ENCODE peak calls at places on chromosomes 12 and 14, in seven cellular contexts. One of them, this sample, is unnamed.

GRCh38 chr14:53807580-53807979 is 149.0 kb downstream of the BMP4 start:
- DNase-seq in trophoblast cell: no peak
- DNase-seq in H9: no peak
- DNase-seq in mesenchymal stem cell: no peak
- DNase-seq in IMR-90: no peak
- DNase-seq in H1: no peak
- DNase-seq in mesendoderm: no peak
- DNase-seq in this sample: no peak

GRCh38 chr12:953776-954175 is 4.3 kb upstream of the RAD52 start:
- DNase-seq in mesendoderm: no peak
- DNase-seq in H1: no peak
- DNase-seq in mesenchymal stem cell: peak; percentile 18
- DNase-seq in H9: no peak
- DNase-seq in IMR-90: peak; percentile 68
- DNase-seq in trophoblast cell: peak; percentile 89
- DNase-seq in this sample: no peak

GRCh38 chr14:83171761-83172160 is 1638.1 kb upstream of the SEL1L start:
- DNase-seq in H9: no peak
- DNase-seq in mesenchymal stem cell: no peak
- DNase-seq in mesendoderm: no peak
- DNase-seq in trophoblast cell: no peak
- DNase-seq in H1: no peak
- DNase-seq in IMR-90: no peak
- DNase-seq in this sample: no peak

GRCh38 chr12:131511803-131512564 is 198.9 kb upstream of the SFSWAP start:
- DNase-seq in IMR-90: no peak
- DNase-seq in mesenchymal stem cell: no peak
- DNase-seq in H1: no peak
- DNase-seq in H9: no peak
- DNase-seq in trophoblast cell: no peak
- DNase-seq in mesendoderm: no peak
- DNase-seq in this sample: no peak

GRCh38 chr14:65277027-65277426 is 135.5 kb upstream of the FUT8 start:
- DNase-seq in IMR-90: peak; percentile 58
- DNase-seq in H1: no peak
- DNase-seq in mesenchymal stem cell: peak; percentile 24
- DNase-seq in trophoblast cell: peak; percentile 58
- DNase-seq in H9: no peak
- DNase-seq in mesendoderm: peak; percentile 42
- DNase-seq in this sample: no peak

GRCh38 chr14:99518441-99519346 is 37.5 kb downstream of the CCNK start:
- DNase-seq in H1: no peak
- DNase-seq in trophoblast cell: peak; percentile 45
- DNase-seq in mesenchymal stem cell: peak; percentile 64
- DNase-seq in IMR-90: peak; percentile 32
- DNase-seq in H9: peak; percentile 83
- DNase-seq in mesendoderm: peak; percentile 63
- DNase-seq in this sample: peak; percentile 65

GRCh38 chr14:67263499-67264149 is 22.4 kb downstream of the PALS1 start:
- DNase-seq in IMR-90: peak; percentile 87
- DNase-seq in H9: no peak
- DNase-seq in mesendoderm: no peak
- DNase-seq in H1: no peak
- DNase-seq in trophoblast cell: no peak
- DNase-seq in mesenchymal stem cell: peak; percentile 88
- DNase-seq in this sample: no peak

GRCh38 chr12:127628655-127629054 is 638.3 kb upstream of the TMEM132C start:
- DNase-seq in H9: no peak
- DNase-seq in mesenchymal stem cell: peak; percentile 65
- DNase-seq in mesendoderm: no peak
- DNase-seq in H1: no peak
- DNase-seq in trophoblast cell: no peak
- DNase-seq in IMR-90: peak; percentile 75
- DNase-seq in this sample: no peak

DNA sequence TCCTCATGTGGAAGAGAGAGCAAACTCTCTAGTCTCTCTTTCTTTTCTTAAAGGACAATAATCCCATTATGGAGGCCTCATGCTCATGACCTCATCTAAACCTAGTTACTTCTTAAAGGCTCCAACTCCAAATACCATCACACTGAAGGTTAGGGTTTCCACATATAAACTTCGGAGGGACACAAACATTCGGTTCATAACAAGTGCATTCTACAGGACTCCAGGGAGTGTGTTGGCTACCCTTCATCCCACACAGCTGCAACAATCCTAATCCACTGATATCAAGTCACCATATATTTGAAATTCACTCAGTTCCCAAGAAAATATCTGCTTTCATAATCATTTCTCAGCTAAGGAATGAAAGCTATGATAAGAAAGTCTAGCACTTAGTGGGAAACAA is 265.9 kb upstream of the PLEKHG7 start:
- DNase-seq in H9: no peak
- DNase-seq in mesendoderm: no peak
- DNase-seq in IMR-90: no peak
- DNase-seq in H1: no peak
- DNase-seq in trophoblast cell: no peak
- DNase-seq in mesenchymal stem cell: no peak
- DNase-seq in this sample: no peak
- H4K8ac ChIP-seq in H9: no peak overlapping the region
- H4K8ac ChIP-seq in mesendoderm: no peak overlapping the region
- H4K8ac ChIP-seq in IMR-90: no peak overlapping the region
- H4K8ac ChIP-seq in H1: no peak overlapping the region
- H4K8ac ChIP-seq in trophoblast cell: peak overlapping the region; percentile 19
- H4K8ac ChIP-seq in mesenchymal stem cell: no peak overlapping the region
- H4K8ac ChIP-seq in this sample: no peak overlapping the region

GRCh38 chr14:61264699-61265098 is 16.4 kb downstream of the TMEM30B start:
- DNase-seq in IMR-90: no peak
- DNase-seq in mesenchymal stem cell: no peak
- DNase-seq in mesendoderm: no peak
- DNase-seq in trophoblast cell: no peak
- DNase-seq in H1: no peak
- DNase-seq in H9: no peak
- DNase-seq in this sample: no peak
- H2BK5ac ChIP-seq in IMR-90: no peak overlapping the region
- H2BK5ac ChIP-seq in mesenchymal stem cell: no peak overlapping the region
- H2BK5ac ChIP-seq in mesendoderm: no peak overlapping the region
- H2BK5ac ChIP-seq in trophoblast cell: no peak overlapping the region
- H2BK5ac ChIP-seq in H1: no peak overlapping the region
- H2BK5ac ChIP-seq in H9: no peak overlapping the region
- H2BK5ac ChIP-seq in this sample: no peak overlapping the region

DNA sequence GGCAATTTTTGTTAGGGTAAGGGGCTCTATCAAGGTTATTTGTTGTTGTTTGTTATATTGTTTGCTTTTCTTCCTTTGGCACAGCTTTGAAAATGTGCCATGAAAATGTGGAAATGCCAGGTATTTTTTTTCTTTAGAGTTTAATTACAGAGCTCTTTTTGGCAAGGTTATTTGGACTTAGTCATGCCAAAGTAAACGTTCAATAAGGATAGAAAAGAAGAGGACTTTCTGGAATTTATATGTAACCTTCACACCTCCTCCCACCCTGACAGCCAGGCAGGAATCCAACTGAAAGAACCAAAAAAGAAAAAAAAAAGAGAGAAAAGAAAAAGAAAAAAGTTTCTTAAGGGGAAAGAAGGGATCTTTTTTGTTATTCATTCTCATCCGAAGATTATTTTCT is 217.8 kb downstream of the KITLG start:
- DNase-seq in mesenchymal stem cell: no peak
- DNase-seq in IMR-90: peak; percentile 23
- DNase-seq in H1: no peak
- DNase-seq in H9: no peak
- DNase-seq in trophoblast cell: no peak
- DNase-seq in mesendoderm: no peak
- DNase-seq in this sample: no peak
- H4K8ac ChIP-seq in mesenchymal stem cell: no peak overlapping the region
- H4K8ac ChIP-seq in IMR-90: no peak overlapping the region
- H4K8ac ChIP-seq in H1: no peak overlapping the region
- H4K8ac ChIP-seq in H9: no peak overlapping the region
- H4K8ac ChIP-seq in trophoblast cell: no peak overlapping the region
- H4K8ac ChIP-seq in mesendoderm: no peak overlapping the region
- H4K8ac ChIP-seq in this sample: no peak overlapping the region

GRCh38 chr12:80901661-80902060 is 36.1 kb downstream of the LIN7A start:
- DNase-seq in H1: no peak
- DNase-seq in mesenchymal stem cell: no peak
- DNase-seq in mesendoderm: no peak
- DNase-seq in H9: no peak
- DNase-seq in IMR-90: no peak
- DNase-seq in trophoblast cell: no peak
- DNase-seq in this sample: no peak

GRCh38 chr12:80902711-80903110 is 35.0 kb downstream of the LIN7A start:
- DNase-seq in trophoblast cell: no peak
- DNase-seq in mesendoderm: no peak
- DNase-seq in H1: no peak
- DNase-seq in IMR-90: no peak
- DNase-seq in mesenchymal stem cell: no peak
- DNase-seq in H9: no peak
- DNase-seq in this sample: no peak
- H2BK5ac ChIP-seq in trophoblast cell: no peak overlapping the region
- H2BK5ac ChIP-seq in mesendoderm: no peak overlapping the region
- H2BK5ac ChIP-seq in H1: no peak overlapping the region
- H2BK5ac ChIP-seq in IMR-90: no peak overlapping the region
- H2BK5ac ChIP-seq in mesenchymal stem cell: no peak overlapping the region
- H2BK5ac ChIP-seq in H9: no peak overlapping the region
- H2BK5ac ChIP-seq in this sample: no peak overlapping the region

GRCh38 chr12:97308576-97309198 is 153.9 kb upstream of the RMST start:
- DNase-seq in IMR-90: peak; percentile 65
- DNase-seq in mesendoderm: peak; percentile 52
- DNase-seq in H1: no peak
- DNase-seq in mesenchymal stem cell: peak; percentile 46
- DNase-seq in H9: no peak
- DNase-seq in trophoblast cell: peak; percentile 19
- DNase-seq in this sample: peak; percentile 37
- H4K8ac ChIP-seq in IMR-90: no peak overlapping the region
- H4K8ac ChIP-seq in mesendoderm: no peak overlapping the region
- H4K8ac ChIP-seq in H1: no peak overlapping the region
- H4K8ac ChIP-seq in mesenchymal stem cell: no peak overlapping the region
- H4K8ac ChIP-seq in H9: no peak overlapping the region
- H4K8ac ChIP-seq in trophoblast cell: no peak overlapping the region
- H4K8ac ChIP-seq in this sample: no peak overlapping the region

DNA sequence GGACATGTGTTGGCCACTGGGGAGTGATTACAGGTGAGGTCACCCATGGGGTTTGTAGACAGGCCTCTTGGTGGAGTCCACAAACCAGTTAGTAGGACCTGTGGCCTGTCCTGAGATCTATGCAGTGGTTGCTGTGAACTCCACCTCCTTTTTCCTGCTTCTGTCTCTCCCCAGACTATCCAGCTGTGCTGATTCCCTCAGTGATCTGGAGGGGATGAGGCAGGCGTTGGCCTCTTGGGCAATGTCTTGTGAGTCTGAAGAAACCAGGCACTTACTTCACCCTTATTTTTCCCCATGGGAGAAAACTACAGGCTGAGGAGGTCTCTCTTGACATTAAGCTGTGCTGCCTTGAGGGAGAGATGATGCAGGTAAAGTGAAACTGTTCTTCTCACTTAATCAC is 257.2 kb upstream of the PRICKLE1 start:
- DNase-seq in H1: no peak
- DNase-seq in H9: peak; percentile 28
- DNase-seq in mesenchymal stem cell: peak; percentile 61
- DNase-seq in mesendoderm: peak; percentile 82
- DNase-seq in trophoblast cell: no peak
- DNase-seq in IMR-90: peak; percentile 26
- DNase-seq in this sample: no peak
- H2BK5ac ChIP-seq in H1: no peak overlapping the region
- H2BK5ac ChIP-seq in H9: no peak overlapping the region
- H2BK5ac ChIP-seq in mesenchymal stem cell: no peak overlapping the region
- H2BK5ac ChIP-seq in mesendoderm: no peak overlapping the region
- H2BK5ac ChIP-seq in trophoblast cell: no peak overlapping the region
- H2BK5ac ChIP-seq in IMR-90: no peak overlapping the region
- H2BK5ac ChIP-seq in this sample: no peak overlapping the region

GRCh38 chr12:109553929-109554500 is 19.3 kb downstream of the MMAB start:
- DNase-seq in H1: no peak
- DNase-seq in trophoblast cell: no peak
- DNase-seq in mesendoderm: no peak
- DNase-seq in mesenchymal stem cell: no peak
- DNase-seq in IMR-90: no peak
- DNase-seq in H9: no peak
- DNase-seq in this sample: no peak

GRCh38 chr12:109557200-109557599 is 16.1 kb downstream of the MMAB start:
- DNase-seq in mesendoderm: no peak
- DNase-seq in H1: no peak
- DNase-seq in H9: no peak
- DNase-seq in IMR-90: no peak
- DNase-seq in trophoblast cell: no peak
- DNase-seq in mesenchymal stem cell: no peak
- DNase-seq in this sample: no peak

GRCh38 chr12:109557809-109558208 is 15.5 kb downstream of the MMAB start:
- DNase-seq in H1: no peak
- DNase-seq in H9: no peak
- DNase-seq in mesenchymal stem cell: no peak
- DNase-seq in mesendoderm: no peak
- DNase-seq in trophoblast cell: no peak
- DNase-seq in IMR-90: peak; percentile 16
- DNase-seq in this sample: no peak

GRCh38 chr12:109554761-109555160 is 18.5 kb downstream of the MMAB start:
- DNase-seq in H1: no peak
- DNase-seq in mesendoderm: no peak
- DNase-seq in mesenchymal stem cell: no peak
- DNase-seq in H9: no peak
- DNase-seq in trophoblast cell: no peak
- DNase-seq in IMR-90: no peak
- DNase-seq in this sample: no peak

GRCh38 chr12:109555431-109556315 is 17.6 kb downstream of the MMAB start:
- DNase-seq in IMR-90: no peak
- DNase-seq in mesendoderm: no peak
- DNase-seq in mesenchymal stem cell: no peak
- DNase-seq in trophoblast cell: no peak
- DNase-seq in H1: no peak
- DNase-seq in H9: no peak
- DNase-seq in this sample: no peak
- H4K8ac ChIP-seq in IMR-90: no peak overlapping the region
- H4K8ac ChIP-seq in mesendoderm: no peak overlapping the region
- H4K8ac ChIP-seq in mesenchymal stem cell: no peak overlapping the region
- H4K8ac ChIP-seq in trophoblast cell: no peak overlapping the region
- H4K8ac ChIP-seq in H1: no peak overlapping the region
- H4K8ac ChIP-seq in H9: no peak overlapping the region
- H4K8ac ChIP-seq in this sample: no peak overlapping the region

GRCh38 chr12:46483572-46484395 is 111.2 kb upstream of the SLC38A2 start:
- DNase-seq in mesendoderm: no peak
- DNase-seq in trophoblast cell: no peak
- DNase-seq in H1: no peak
- DNase-seq in H9: no peak
- DNase-seq in mesenchymal stem cell: peak; percentile 66
- DNase-seq in IMR-90: peak; percentile 59
- DNase-seq in this sample: no peak
- H2BK5ac ChIP-seq in mesendoderm: no peak overlapping the region
- H2BK5ac ChIP-seq in trophoblast cell: no peak overlapping the region
- H2BK5ac ChIP-seq in H1: no peak overlapping the region
- H2BK5ac ChIP-seq in H9: no peak overlapping the region
- H2BK5ac ChIP-seq in mesenchymal stem cell: no peak overlapping the region
- H2BK5ac ChIP-seq in IMR-90: peak overlapping the region; percentile 1
- H2BK5ac ChIP-seq in this sample: no peak overlapping the region

DNA sequence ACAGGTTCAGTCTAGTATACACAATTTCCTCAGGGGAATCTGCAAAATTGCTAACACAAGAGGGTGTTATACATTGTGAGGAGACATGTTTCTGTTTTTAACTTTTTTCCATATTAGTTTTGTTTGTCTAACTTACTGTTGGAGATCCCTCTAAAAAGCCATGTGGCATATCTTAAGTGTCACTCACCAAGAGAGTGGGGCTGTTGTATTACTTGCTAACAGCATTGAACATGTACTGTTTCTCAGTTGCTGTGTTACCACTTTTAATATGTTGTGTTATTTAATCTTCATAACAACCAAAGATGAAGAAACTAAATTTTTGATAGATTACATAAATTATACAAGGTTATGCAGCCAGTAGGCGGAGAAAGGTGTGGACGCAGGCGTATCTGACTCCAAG is 154.3 kb upstream of the NPAS3 start:
- DNase-seq in mesendoderm: no peak
- DNase-seq in IMR-90: no peak
- DNase-seq in H9: no peak
- DNase-seq in trophoblast cell: no peak
- DNase-seq in mesenchymal stem cell: no peak
- DNase-seq in H1: no peak
- DNase-seq in this sample: no peak
- H4K8ac ChIP-seq in mesendoderm: no peak overlapping the region
- H4K8ac ChIP-seq in IMR-90: no peak overlapping the region
- H4K8ac ChIP-seq in H9: no peak overlapping the region
- H4K8ac ChIP-seq in trophoblast cell: no peak overlapping the region
- H4K8ac ChIP-seq in mesenchymal stem cell: no peak overlapping the region
- H4K8ac ChIP-seq in H1: no peak overlapping the region
- H4K8ac ChIP-seq in this sample: no peak overlapping the region